ENCODE peak calls at places on chromosomes 7 and 10, in six cellular contexts. T, I, L, X, Y and G are unnamed samples.

GRCh38 chr7:18497800-18498199 is 2.3 kb downstream of the HDAC9 start:
- DNase-seq in T (no peak), L (no peak), X (no peak), Y (no peak), I (no peak), G (no peak)

GRCh38 chr7:23277359-23277989 is 21.7 kb upstream of the MALSU1 start:
- DNase-seq in X (no peak), L (peak), Y (no peak), I (no peak), T (no peak), G (no peak)

GRCh38 chr7:91913612-91914011 is 27.1 kb upstream of the AKAP9 start:
- DNase-seq in I (no peak), X (no peak), Y (no peak), L (no peak), T (no peak), G (no peak)

GRCh38 chr7:111400088-111400487 is 162.2 kb downstream of the IMMP2L start:
- DNase-seq in X (no peak), I (no peak), Y (no peak), T (no peak), L (no peak), G (no peak)

GRCh38 chr7:29588900-29589696 is 25.5 kb downstream of the PRR15 start:
- DNase-seq in X (no peak), I (peak), T (no peak), Y (peak), L (peak), G (no peak)

GRCh38 chr7:134996097-134996550 is 9.8 kb downstream of the AGBL3 start:
- DNase-seq in X (no peak), L (no peak), T (no peak), I (peak), Y (no peak), G (no peak)

GRCh38 chr10:63700209-63700934 is 179.2 kb downstream of the REEP3 start:
- DNase-seq in I (no peak), L (peak), Y (no peak), T (no peak), X (no peak), G (no peak)

GRCh38 chr10:112732277-112732891 is 217.7 kb upstream of the TCF7L2 start:
- DNase-seq in L (no peak), Y (no peak), T (no peak), X (no peak), I (no peak), G (no peak)

GRCh38 chr7:134720091-134720935 is 59.1 kb upstream of the CALD1 start:
- DNase-seq in X (no peak), L (no peak), T (no peak), I (no peak), Y (no peak), G (no peak)

GRCh38 chr10:35783305-35783838 is 141.3 kb upstream of the FZD8 start:
- DNase-seq in I (no peak), X (no peak), Y (no peak), L (peak), T (no peak), G (no peak)

GRCh38 chr10:26950934-26951333 is 90.2 kb upstream of the ABI1 start:
- DNase-seq in X (no peak), Y (no peak), I (no peak), L (no peak), T (no peak), G (no peak)

GRCh38 chr7:92251181-92251580 is 5.4 kb downstream of the ANKIB1 start:
- DNase-seq in Y (no peak), T (no peak), L (no peak), I (no peak), X (no peak), G (no peak)

GRCh38 chr7:14892961-14893360 is 9.6 kb downstream of the DGKB start:
- DNase-seq in Y (no peak), X (no peak), I (no peak), T (no peak), L (no peak), G (no peak)

GRCh38 chr10:33706191-33706590 is 371.7 kb upstream of the NRP1 start:
- DNase-seq in Y (no peak), T (no peak), L (no peak), I (peak), X (no peak), G (peak)

GRCh38 chr10:76882245-76882644 is 755.4 kb downstream of the KCNMA1 start:
- DNase-seq in L (no peak), I (no peak), Y (no peak), T (no peak), X (no peak), G (no peak)

GRCh38 chr10:18075881-18076280 is 64.3 kb upstream of the CACNB2 start:
- DNase-seq in T (no peak), Y (no peak), I (no peak), X (no peak), L (no peak), G (no peak)

GRCh38 chr10:11742779-11743298 is 657 bp downstream of the ECHDC3 start:
- DNase-seq in I (no peak), Y (no peak), X (no peak), L (no peak), T (peak), G (no peak)

GRCh38 chr10:30125484-30125883 is 66.1 kb upstream of the JCAD start:
- DNase-seq in I (no peak), L (no peak), T (no peak), X (no peak), Y (no peak), G (no peak)

GRCh38 chr7:90708841-90709317 is 112.8 kb downstream of the CDK14 start:
- DNase-seq in T (no peak), X (no peak), L (no peak), I (peak), Y (peak), G (no peak)

GRCh38 chr7:71131256-71131752 is 640 bp upstream of the GALNT17 start:
- DNase-seq in Y (no peak), I (peak), T (no peak), L (no peak), X (peak), G (peak)

GRCh38 chr7:75740846-75741497 is 2.2 kb upstream of the HIP1 start:
- DNase-seq in I (peak), T (no peak), L (no peak), X (no peak), Y (peak), G (peak)

GRCh38 chr10:29524294-29524693 is 110.5 kb downstream of the SVIL start:
- DNase-seq in Y (no peak), I (peak), L (no peak), X (no peak), T (no peak), G (no peak)

GRCh38 chr7:144826248-144826647 is 9.6 kb downstream of the TPK1 start:
- DNase-seq in I (no peak), T (no peak), Y (no peak), L (no peak), X (no peak), G (no peak)

GRCh38 chr10:37473906-37474305 is 348.5 kb downstream of the ANKRD30A start:
- DNase-seq in X (no peak), L (no peak), I (no peak), T (no peak), Y (no peak), G (no peak)

GRCh38 chr7:32476816-32477648 is 13.1 kb downstream of the LSM5 start:
- DNase-seq in T (no peak), Y (no peak), L (no peak), I (no peak), X (no peak), G (no peak)

GRCh38 chr10:64840341-64840740 is 1319.1 kb downstream of the REEP3 start:
- DNase-seq in Y (no peak), T (no peak), L (no peak), X (peak), I (no peak), G (no peak)

GRCh38 chr10:131850490-131850880 is 50.3 kb upstream of the PPP2R2D start:
- DNase-seq in Y (no peak), T (no peak), L (no peak), X (no peak), I (no peak), G (no peak)

GRCh38 chr10:124744047-124744687 is at the start of gene FAM53B:
- DNase-seq in I (peak), Y (peak), T (no peak), X (peak), L (peak), G (peak)

GRCh38 chr7:4204530-4205165 is 477.4 kb upstream of the FOXK1 start:
- DNase-seq in T (no peak), I (no peak), L (no peak), X (peak), Y (no peak), G (no peak)

GRCh38 chr10:27344568-27345454 is 104.2 kb upstream of the ACBD5 start:
- DNase-seq in T (no peak), Y (no peak), I (no peak), L (no peak), X (peak), G (no peak)

GRCh38 chr10:79434223-79434687 is 11.2 kb downstream of the ZCCHC24 start:
- DNase-seq in X (no peak), Y (no peak), L (no peak), I (no peak), T (peak), G (no peak)

GRCh38 chr10:116522803-116523381 is 22.8 kb upstream of the PNLIP start:
- DNase-seq in T (no peak), I (no peak), L (no peak), Y (no peak), X (no peak), G (no peak)

GRCh38 chr7:114450431-114450830 is 35.8 kb downstream of the FOXP2 start:
- DNase-seq in L (no peak), T (no peak), I (no peak), X (no peak), Y (no peak), G (no peak)

GRCh38 chr7:44347546-44348114 is 22.2 kb upstream of the CAMK2B start:
- DNase-seq in L (no peak), Y (no peak), X (no peak), T (no peak), I (no peak), G (no peak)

GRCh38 chr7:9201928-9202327 is 768.5 kb downstream of the NXPH1 start:
- DNase-seq in I (no peak), T (no peak), Y (no peak), L (no peak), X (no peak), G (no peak)

GRCh38 chr10:59079386-59080226 is 96.8 kb upstream of the PHYHIPL start:
- DNase-seq in I (no peak), T (no peak), X (no peak), L (peak), Y (no peak), G (no peak)

GRCh38 chr7:105010538-105011523 is 3.2 kb upstream of the KMT2E start:
- DNase-seq in Y (no peak), T (no peak), L (no peak), I (no peak), X (no peak), G (no peak)

GRCh38 chr7:158976849-158977593 is 120.7 kb downstream of the DYNC2I1 start:
- DNase-seq in Y (peak), L (peak), I (peak), X (no peak), T (peak), G (peak)

GRCh38 chr7:106281919-106282318 is 2.9 kb downstream of the NAMPT start:
- DNase-seq in T (no peak), L (no peak), Y (no peak), X (no peak), I (no peak), G (no peak)

GRCh38 chr10:34333513-34333912 is 481.6 kb downstream of the PARD3 start:
- DNase-seq in T (no peak), I (no peak), X (no peak), Y (no peak), L (no peak), G (no peak)

DNA sequence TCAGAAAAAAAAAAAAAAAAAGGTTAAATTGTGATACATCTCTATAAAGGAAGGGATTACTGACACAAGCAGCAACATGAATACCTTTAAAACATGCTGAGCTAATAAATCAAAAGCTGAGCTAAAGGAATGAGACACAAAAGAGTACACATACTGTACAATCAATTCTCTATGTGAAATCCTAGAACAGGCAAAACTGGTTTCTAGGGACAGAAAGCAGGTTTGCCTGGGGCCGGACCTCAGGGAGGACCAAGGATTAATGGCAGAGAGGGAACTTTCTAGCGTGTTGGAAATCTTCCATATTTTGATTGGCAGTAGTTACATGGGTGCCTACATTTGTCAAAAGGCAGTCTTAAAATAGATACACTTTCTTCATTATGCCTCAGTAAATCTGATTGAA is 52.5 kb downstream of the KLRG2 start:
- DNase-seq in T (no peak), L (no peak), Y (peak), I (no peak), X (no peak), G (no peak)
- TF ChIP-seq EP300 in T (no peak), L (no peak), Y (no peak), I (no peak), X (no peak), G (no peak)

GRCh38 chr7:815284-816216 is 16.7 kb upstream of the SUN1 start:
- DNase-seq in L (peak), X (peak), I (peak), T (no peak), Y (no peak), G (peak)

GRCh38 chr7:816751-817671 is 15.3 kb upstream of the SUN1 start:
- DNase-seq in L (peak), X (peak), I (peak), T (no peak), Y (no peak), G (peak)

GRCh38 chr7:820341-820740 is 11.9 kb upstream of the SUN1 start:
- DNase-seq in X (no peak), I (no peak), T (no peak), L (no peak), Y (no peak), G (no peak)

GRCh38 chr7:816300-816750 is 16.0 kb upstream of the SUN1 start:
- DNase-seq in Y (peak), X (peak), I (peak), T (peak), L (peak), G (peak)

DNA sequence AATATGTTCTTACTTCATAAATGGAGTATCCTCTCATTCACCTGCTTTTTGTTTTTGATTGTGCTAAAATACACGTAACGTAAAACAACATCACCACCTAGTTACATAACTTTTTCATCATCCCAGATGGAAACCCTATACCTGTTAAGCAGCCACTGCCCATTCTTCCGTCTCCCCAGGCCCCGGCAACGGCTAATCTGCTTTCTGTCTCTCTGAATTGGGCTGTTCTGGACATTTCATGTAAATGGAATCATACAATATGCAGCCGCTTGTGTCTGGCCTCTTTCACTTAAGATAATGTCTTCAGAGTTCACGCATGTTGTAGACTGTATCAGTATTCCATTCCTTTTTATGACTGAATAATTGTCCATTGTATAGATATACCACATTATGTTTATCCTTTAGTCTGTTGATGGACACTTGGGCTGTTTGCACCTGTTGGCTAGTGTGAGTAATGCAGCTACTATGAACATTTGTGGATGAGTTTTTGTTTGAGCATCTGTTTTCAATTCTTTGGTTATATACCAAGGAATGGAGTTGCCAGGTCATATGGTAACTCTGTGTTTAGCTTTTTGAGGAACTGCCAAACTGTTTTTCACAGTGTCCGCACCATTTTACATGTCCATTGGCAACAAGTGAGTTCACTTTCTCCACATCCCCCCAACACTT is 14.1 kb upstream of the SUN1 start:
- DNase-seq in T (no peak), Y (no peak), X (no peak), I (no peak), L (peak), G (peak)
- H3K4me3 ChIP-seq in T (peak), Y (peak), X (no peak), I (no peak), L (no peak), G (no peak)

DNA sequence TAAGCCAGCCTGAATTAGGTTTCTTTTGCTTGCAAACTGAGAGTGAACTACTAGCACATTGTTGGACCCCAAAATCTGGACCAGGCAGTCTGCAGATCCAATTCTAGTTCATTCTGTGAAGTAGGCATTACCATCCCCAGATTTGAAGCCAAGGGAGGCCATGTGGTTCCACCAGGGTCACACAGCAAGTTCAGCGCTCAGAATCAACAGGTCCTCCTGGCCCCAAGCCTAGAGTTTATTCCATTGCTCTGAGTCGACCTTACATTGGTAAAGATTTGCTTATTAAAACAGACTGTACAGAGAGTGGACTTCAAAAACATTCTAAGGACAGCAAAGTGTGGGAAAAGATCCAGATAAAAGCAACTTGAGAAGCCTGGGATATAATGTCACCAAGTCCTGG is 50.9 kb downstream of the AFAP1L2 start:
- DNase-seq in Y (no peak), I (no peak), X (no peak), T (no peak), L (no peak), G (no peak)
- TF ChIP-seq EP300 in Y (no peak), I (no peak), X (no peak), T (no peak), L (no peak), G (no peak)

GRCh38 chr7:21429786-21430574 is 2.1 kb downstream of the SP4 start:
- DNase-seq in I (no peak), Y (no peak), L (no peak), X (no peak), T (no peak), G (no peak)
- H3K4me3 ChIP-seq in I (no peak), Y (peak), L (no peak), X (no peak), T (no peak), G (no peak)

DNA sequence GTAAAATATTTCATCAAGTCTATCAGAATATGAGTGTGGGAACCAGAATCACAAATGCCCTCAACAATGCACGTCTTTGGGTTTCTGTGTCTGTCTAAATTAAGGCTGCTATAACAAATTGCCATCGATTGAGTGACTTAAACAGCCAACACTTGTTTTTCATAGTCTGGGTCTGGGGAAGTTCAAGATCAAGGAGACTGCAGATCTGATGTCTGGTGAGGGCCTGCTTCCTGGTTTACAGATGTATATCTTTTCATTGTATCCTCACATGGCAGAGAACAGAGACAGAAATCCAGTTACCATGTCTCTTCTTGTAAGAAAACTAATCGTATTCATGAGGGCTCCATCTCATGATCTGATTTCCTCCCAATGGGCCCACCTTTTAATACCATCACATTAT is 52.1 kb downstream of the THSD7A start:
- DNase-seq in I (no peak), Y (no peak), T (no peak), X (no peak), L (no peak), G (no peak)
- TF ChIP-seq EP300 in I (no peak), Y (no peak), T (no peak), X (no peak), L (no peak), G (no peak)

GRCh38 chr10:3786295-3786981 is 1.4 kb upstream of the KLF6 start:
- DNase-seq in L (no peak), I (peak), Y (no peak), T (no peak), X (peak), G (peak)
- H3K4me3 ChIP-seq in L (peak), I (no peak), Y (peak), T (peak), X (no peak), G (peak)

GRCh38 chr10:7767209-7767608 is 20.6 kb downstream of the KIN start:
- DNase-seq in L (no peak), X (no peak), I (no peak), T (no peak), Y (no peak), G (no peak)

GRCh38 chr10:7766241-7766640 is 21.6 kb downstream of the KIN start:
- DNase-seq in T (no peak), L (no peak), X (no peak), Y (no peak), I (no peak), G (no peak)

GRCh38 chr10:7768417-7768816 is 19.4 kb downstream of the KIN start:
- DNase-seq in L (no peak), X (no peak), I (no peak), Y (no peak), T (no peak), G (no peak)

DNA sequence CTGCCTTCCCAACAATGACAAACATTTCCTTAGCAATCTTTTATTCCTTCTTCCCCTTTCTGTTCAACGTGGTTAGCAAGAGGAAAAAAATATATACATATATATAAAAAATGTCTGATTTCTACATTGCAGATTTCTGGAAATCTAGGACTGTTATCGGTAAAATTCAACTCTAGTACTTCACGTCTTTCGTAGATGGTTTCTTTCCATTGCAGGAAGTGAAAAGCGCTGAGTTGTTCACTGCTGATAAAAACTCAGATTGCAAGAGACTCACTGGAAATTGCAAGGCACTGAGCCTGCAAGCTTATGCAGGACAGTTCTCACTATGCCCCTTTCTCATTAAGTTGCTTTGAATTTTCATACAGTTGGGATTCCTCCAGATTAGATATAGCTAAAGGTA is 23.9 kb downstream of the KIN start:
- DNase-seq in L (no peak), T (no peak), I (no peak), X (no peak), Y (no peak), G (no peak)
- TF ChIP-seq EP300 in L (no peak), T (no peak), I (no peak), X (no peak), Y (no peak), G (no peak)